ENCODE peak calls at places on chromosomes 12 and 14, in seven cellular contexts. U is cardiac muscle cell; E is aorta; X is stimulated activated naive CD8-positive, alpha-beta T cell treated with anti-CD3 and anti-CD28 coated beads, Interleukin-15, Interleukin-2, amounts not matched to agents 100 U/mL and 50 U/mL, for 24 hours; B is brain microvascular endothelial cell; L is stimulated activated CD4-positive, alpha-beta T cell treated with anti-CD3 and anti-CD28 coated beads, Interleukin-2, amount 100 ng/mL, for 4 hours; Z is activated CD4-positive, alpha-beta T cell treated with anti-CD3 and anti-CD28 coated beads, Interleukin-2, amount 50 U/mL, for 48 hours. R is an unnamed sample.

GRCh38 chr14:68131907-68132306 is 312.3 kb downstream of the RAD51B start:
- DNase-seq in U (no peak), E (no peak), X (no peak), B (no peak), L (no peak), Z (no peak), R (no peak)

GRCh38 chr14:51730094-51730493 is 78.4 kb downstream of the FRMD6 start:
- DNase-seq in U (no peak), E (no peak), X (no peak), B (no peak), L (no peak), Z (no peak), R (no peak)

GRCh38 chr12:62632521-62632920 is 165.9 kb downstream of the MON2 start:
- DNase-seq in U (peak), E (peak), X (peak), B (no peak), L (no peak), Z (no peak), R (no peak)

GRCh38 chr12:52358575-52359350 is 8.5 kb downstream of the KRT85 start:
- DNase-seq in U (no peak), E (peak), X (peak), B (no peak), L (no peak), Z (no peak), R (no peak)

GRCh38 chr12:58602736-58603135 is 317.6 kb downstream of the LRIG3 start:
- DNase-seq in U (peak), E (no peak), X (no peak), B (no peak), L (no peak), Z (no peak), R (no peak)

GRCh38 chr12:76848132-76848531 is 30.7 kb downstream of the CSRP2 start:
- DNase-seq in U (no peak), E (no peak), X (no peak), B (no peak), L (no peak), Z (no peak), R (no peak)

GRCh38 chr12:43937947-43938346 is 102.1 kb downstream of the TMEM117 start:
- DNase-seq in U (peak), E (no peak), X (peak), B (peak), L (no peak), Z (no peak), R (peak)

GRCh38 chr12:77324763-77325468 is 259.5 kb upstream of the E2F7 start:
- DNase-seq in U (peak), E (peak), X (peak), B (peak), L (no peak), Z (peak), R (peak)

GRCh38 chr14:104395276-104395675 is 184.3 kb upstream of the C14orf180 start:
- DNase-seq in U (no peak), E (no peak), X (no peak), B (no peak), L (no peak), Z (no peak), R (no peak)

GRCh38 chr12:48001426-48002178 is 2.7 kb downstream of the COL2A1 start:
- DNase-seq in U (peak), E (peak), X (no peak), B (peak), L (no peak), Z (no peak), R (peak)

GRCh38 chr12:3201741-3202500 is 124.7 kb downstream of the TSPAN9 start:
- DNase-seq in U (peak), E (no peak), X (no peak), B (no peak), L (no peak), Z (no peak), R (no peak)

GRCh38 chr14:61322011-61322798 is 826 bp downstream of the PRKCH start:
- DNase-seq in U (no peak), E (no peak), X (peak), B (no peak), L (no peak), Z (no peak), R (peak)

GRCh38 chr12:119602695-119603094 is 9.1 kb downstream of the TMEM233 start:
- DNase-seq in U (no peak), E (no peak), X (no peak), B (no peak), L (no peak), Z (no peak), R (no peak)

GRCh38 chr12:23349550-23349949 is 599.9 kb downstream of the SOX5 start:
- DNase-seq in U (no peak), E (no peak), X (no peak), B (no peak), L (no peak), Z (no peak), R (no peak)

GRCh38 chr12:12686472-12686871 is 9.5 kb downstream of the GPR19 start:
- DNase-seq in U (no peak), E (no peak), X (no peak), B (no peak), L (no peak), Z (no peak), R (no peak)

GRCh38 chr14:82422186-82422585 is 888.5 kb upstream of the SEL1L start:
- DNase-seq in U (no peak), E (no peak), X (no peak), B (no peak), L (no peak), Z (no peak), R (no peak)

GRCh38 chr12:48816148-48816854 is 2.0 kb upstream of the CACNB3 start:
- DNase-seq in U (peak), E (no peak), X (no peak), B (no peak), L (no peak), Z (no peak), R (no peak)